ENCODE peak calls at places on chromosomes 1 and 21, in four cellular contexts. One of them, this sample, is unnamed.

GRCh38 chr1:36321119-36321951 is 2.1 kb downstream of the EVA1B start:
- DNase-seq in right cardiac atrium: peak; percentile 93
- DNase-seq in CD8-positive, alpha-beta memory T cell: no peak
- DNase-seq in dorsolateral prefrontal cortex: no peak
- DNase-seq in this sample: no peak

GRCh38 chr1:205430631-205431305 is 8.9 kb upstream of the LEMD1 start:
- DNase-seq in right cardiac atrium: peak; percentile 82
- DNase-seq in CD8-positive, alpha-beta memory T cell: peak; percentile 76
- DNase-seq in dorsolateral prefrontal cortex: peak; percentile 79
- DNase-seq in this sample: no peak

GRCh38 chr1:147820898-147821297 is 60.5 kb upstream of the GJA5 start:
- DNase-seq in right cardiac atrium: no peak
- DNase-seq in CD8-positive, alpha-beta memory T cell: no peak
- DNase-seq in dorsolateral prefrontal cortex: no peak
- DNase-seq in this sample: no peak

GRCh38 chr1:212147581-212148033 is 112.1 kb downstream of the DTL start:
- DNase-seq in right cardiac atrium: no peak
- DNase-seq in CD8-positive, alpha-beta memory T cell: no peak
- DNase-seq in dorsolateral prefrontal cortex: no peak
- DNase-seq in this sample: no peak

GRCh38 chr21:31364265-31364945 is 20.3 kb upstream of the TIAM1 start:
- DNase-seq in right cardiac atrium: no peak
- DNase-seq in CD8-positive, alpha-beta memory T cell: no peak
- DNase-seq in dorsolateral prefrontal cortex: no peak
- DNase-seq in this sample: no peak

GRCh38 chr1:5475572-5475971 is 516.7 kb downstream of the NPHP4 start:
- DNase-seq in right cardiac atrium: no peak
- DNase-seq in CD8-positive, alpha-beta memory T cell: no peak
- DNase-seq in dorsolateral prefrontal cortex: no peak
- DNase-seq in this sample: no peak

GRCh38 chr1:156896490-156897033 is 3.0 kb downstream of the PEAR1 start:
- DNase-seq in right cardiac atrium: peak; percentile 61
- DNase-seq in CD8-positive, alpha-beta memory T cell: no peak
- DNase-seq in dorsolateral prefrontal cortex: no peak
- DNase-seq in this sample: peak; percentile 55

GRCh38 chr1:32981003-32981909 is 16.6 kb upstream of the RNF19B start:
- DNase-seq in right cardiac atrium: peak; percentile 80
- DNase-seq in CD8-positive, alpha-beta memory T cell: peak; percentile 73
- DNase-seq in dorsolateral prefrontal cortex: no peak
- DNase-seq in this sample: peak; percentile 95

GRCh38 chr1:116501041-116501869 is 69.6 kb downstream of the CD58 start:
- DNase-seq in right cardiac atrium: no peak
- DNase-seq in CD8-positive, alpha-beta memory T cell: no peak
- DNase-seq in dorsolateral prefrontal cortex: no peak
- DNase-seq in this sample: no peak

GRCh38 chr1:240044620-240045019 is 47.1 kb upstream of the FMN2 start:
- DNase-seq in right cardiac atrium: no peak
- DNase-seq in CD8-positive, alpha-beta memory T cell: no peak
- DNase-seq in dorsolateral prefrontal cortex: no peak
- DNase-seq in this sample: no peak

GRCh38 chr1:37732111-37732780 is 32.7 kb downstream of the EPHA10 start:
- DNase-seq in right cardiac atrium: no peak
- DNase-seq in CD8-positive, alpha-beta memory T cell: no peak
- DNase-seq in dorsolateral prefrontal cortex: no peak
- DNase-seq in this sample: no peak

GRCh38 chr21:31354604-31355443 is 10.8 kb upstream of the TIAM1 start:
- DNase-seq in right cardiac atrium: no peak
- DNase-seq in CD8-positive, alpha-beta memory T cell: peak; percentile 74
- DNase-seq in dorsolateral prefrontal cortex: no peak
- DNase-seq in this sample: peak; percentile 99

GRCh38 chr1:247360991-247361721 is 29.5 kb upstream of the ZNF496 start:
- DNase-seq in right cardiac atrium: peak; percentile 83
- DNase-seq in CD8-positive, alpha-beta memory T cell: no peak
- DNase-seq in dorsolateral prefrontal cortex: peak; percentile 41
- DNase-seq in this sample: no peak

GRCh38 chr1:67719329-67720196 is 34.6 kb downstream of the GADD45A start:
- DNase-seq in right cardiac atrium: no peak
- DNase-seq in CD8-positive, alpha-beta memory T cell: no peak
- DNase-seq in dorsolateral prefrontal cortex: no peak
- DNase-seq in this sample: no peak

GRCh38 chr1:183148599-183148998 is 37.5 kb upstream of the LAMC2 start:
- DNase-seq in right cardiac atrium: no peak
- DNase-seq in CD8-positive, alpha-beta memory T cell: no peak
- DNase-seq in dorsolateral prefrontal cortex: no peak
- DNase-seq in this sample: no peak

GRCh38 chr1:11930571-11931445 is 3.7 kb upstream of the PLOD1 start:
- DNase-seq in right cardiac atrium: no peak
- DNase-seq in CD8-positive, alpha-beta memory T cell: no peak
- DNase-seq in dorsolateral prefrontal cortex: no peak
- DNase-seq in this sample: no peak

GRCh38 chr1:153626929-153627796 is at the start of gene S100A13:
- DNase-seq in right cardiac atrium: peak; percentile 94
- DNase-seq in CD8-positive, alpha-beta memory T cell: no peak
- DNase-seq in dorsolateral prefrontal cortex: peak; percentile 65
- DNase-seq in this sample: peak; percentile 41

GRCh38 chr1:220301630-220302029 is 29.4 kb upstream of the RAB3GAP2 start:
- DNase-seq in right cardiac atrium: no peak
- DNase-seq in CD8-positive, alpha-beta memory T cell: no peak
- DNase-seq in dorsolateral prefrontal cortex: no peak
- DNase-seq in this sample: no peak

DNA sequence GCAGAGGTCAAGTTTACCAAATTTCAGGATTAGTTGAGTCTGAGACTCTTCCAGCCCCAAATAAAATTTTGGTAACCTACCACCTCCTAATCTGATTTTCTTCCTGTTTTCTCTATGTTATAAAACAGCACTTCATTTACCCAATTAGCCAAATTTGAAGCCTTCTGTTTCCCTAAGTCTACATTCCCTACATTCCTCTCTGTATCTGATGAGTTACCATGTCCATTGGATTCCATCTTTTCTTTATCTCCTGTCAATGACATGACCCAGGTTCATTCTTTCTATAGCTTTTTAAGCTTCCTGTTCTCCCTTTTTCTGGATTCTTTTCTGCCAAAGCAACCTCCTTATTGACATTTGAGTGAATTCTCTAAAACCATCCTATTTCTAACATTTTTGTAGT is 72.8 kb downstream of the OSBPL9 start:
- DNase-seq in right cardiac atrium: no peak
- DNase-seq in CD8-positive, alpha-beta memory T cell: no peak
- DNase-seq in dorsolateral prefrontal cortex: no peak
- DNase-seq in this sample: no peak
- H3K27ac ChIP-seq in right cardiac atrium: no peak overlapping the region
- H3K27ac ChIP-seq in CD8-positive, alpha-beta memory T cell: no peak overlapping the region
- H3K27ac ChIP-seq in dorsolateral prefrontal cortex: no peak overlapping the region
- H3K27ac ChIP-seq in this sample: peak overlapping the region; percentile 87

GRCh38 chr1:64470670-64471217 is 815 bp downstream of the CACHD1 start:
- DNase-seq in right cardiac atrium: peak; percentile 68
- DNase-seq in CD8-positive, alpha-beta memory T cell: no peak
- DNase-seq in dorsolateral prefrontal cortex: no peak
- DNase-seq in this sample: no peak

GRCh38 chr1:64473367-64473766 is 3.4 kb downstream of the CACHD1 start:
- DNase-seq in right cardiac atrium: no peak
- DNase-seq in CD8-positive, alpha-beta memory T cell: no peak
- DNase-seq in dorsolateral prefrontal cortex: no peak
- DNase-seq in this sample: no peak

GRCh38 chr1:64472805-64473204 is 2.9 kb downstream of the CACHD1 start:
- DNase-seq in right cardiac atrium: no peak
- DNase-seq in CD8-positive, alpha-beta memory T cell: no peak
- DNase-seq in dorsolateral prefrontal cortex: no peak
- DNase-seq in this sample: no peak

GRCh38 chr1:64471218-64471719 is 1.3 kb downstream of the CACHD1 start:
- DNase-seq in right cardiac atrium: peak; percentile 78
- DNase-seq in CD8-positive, alpha-beta memory T cell: no peak
- DNase-seq in dorsolateral prefrontal cortex: no peak
- DNase-seq in this sample: no peak

GRCh38 chr1:64471724-64472276 is 1.9 kb downstream of the CACHD1 start:
- DNase-seq in right cardiac atrium: no peak
- DNase-seq in CD8-positive, alpha-beta memory T cell: no peak
- DNase-seq in dorsolateral prefrontal cortex: no peak
- DNase-seq in this sample: no peak
- H3K27ac ChIP-seq in right cardiac atrium: no peak overlapping the region
- H3K27ac ChIP-seq in CD8-positive, alpha-beta memory T cell: no peak overlapping the region
- H3K27ac ChIP-seq in dorsolateral prefrontal cortex: peak overlapping the region; percentile 84
- H3K27ac ChIP-seq in this sample: no peak overlapping the region

DNA sequence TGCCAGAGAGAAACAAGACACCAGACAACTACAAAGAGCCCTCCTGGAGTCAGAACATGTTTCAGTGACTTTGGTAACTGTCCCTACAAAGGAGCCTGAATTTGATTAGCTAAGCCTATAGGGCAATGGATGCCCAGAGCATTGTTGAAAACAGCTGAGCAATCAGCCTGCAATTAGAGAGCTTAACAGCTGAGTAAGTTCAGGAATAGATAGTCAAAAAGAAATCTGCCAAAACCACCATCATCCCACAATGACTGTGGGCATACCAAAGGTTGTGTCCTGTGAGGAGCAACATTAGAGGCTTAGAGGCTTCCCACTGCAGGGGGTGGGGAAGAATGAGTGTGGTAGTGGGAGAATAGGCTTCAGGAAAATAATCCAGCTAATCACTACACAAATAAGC is 32.1 kb downstream of the SH3BP5L start:
- DNase-seq in right cardiac atrium: no peak
- DNase-seq in CD8-positive, alpha-beta memory T cell: no peak
- DNase-seq in dorsolateral prefrontal cortex: no peak
- DNase-seq in this sample: no peak
- H3K27ac ChIP-seq in right cardiac atrium: no peak overlapping the region
- H3K27ac ChIP-seq in CD8-positive, alpha-beta memory T cell: no peak overlapping the region
- H3K27ac ChIP-seq in dorsolateral prefrontal cortex: no peak overlapping the region
- H3K27ac ChIP-seq in this sample: peak overlapping the region; percentile 30

GRCh38 chr21:35373998-35374397 is 324.9 kb upstream of the RUNX1 start:
- DNase-seq in right cardiac atrium: no peak
- DNase-seq in CD8-positive, alpha-beta memory T cell: no peak
- DNase-seq in dorsolateral prefrontal cortex: no peak
- DNase-seq in this sample: no peak

GRCh38 chr21:35377505-35378090 is 328.5 kb upstream of the RUNX1 start:
- DNase-seq in right cardiac atrium: no peak
- DNase-seq in CD8-positive, alpha-beta memory T cell: no peak
- DNase-seq in dorsolateral prefrontal cortex: no peak
- DNase-seq in this sample: no peak

GRCh38 chr21:35372201-35372600 is 323.1 kb upstream of the RUNX1 start:
- DNase-seq in right cardiac atrium: no peak
- DNase-seq in CD8-positive, alpha-beta memory T cell: no peak
- DNase-seq in dorsolateral prefrontal cortex: no peak
- DNase-seq in this sample: no peak

GRCh38 chr21:35376406-35377135 is 327.5 kb upstream of the RUNX1 start:
- DNase-seq in right cardiac atrium: no peak
- DNase-seq in CD8-positive, alpha-beta memory T cell: no peak
- DNase-seq in dorsolateral prefrontal cortex: no peak
- DNase-seq in this sample: no peak

GRCh38 chr21:35375115-35375514 is 326.0 kb upstream of the RUNX1 start:
- DNase-seq in right cardiac atrium: no peak
- DNase-seq in CD8-positive, alpha-beta memory T cell: no peak
- DNase-seq in dorsolateral prefrontal cortex: no peak
- DNase-seq in this sample: no peak
- H3K27ac ChIP-seq in right cardiac atrium: no peak overlapping the region
- H3K27ac ChIP-seq in CD8-positive, alpha-beta memory T cell: no peak overlapping the region
- H3K27ac ChIP-seq in dorsolateral prefrontal cortex: no peak overlapping the region
- H3K27ac ChIP-seq in this sample: peak overlapping the region; percentile 85

DNA sequence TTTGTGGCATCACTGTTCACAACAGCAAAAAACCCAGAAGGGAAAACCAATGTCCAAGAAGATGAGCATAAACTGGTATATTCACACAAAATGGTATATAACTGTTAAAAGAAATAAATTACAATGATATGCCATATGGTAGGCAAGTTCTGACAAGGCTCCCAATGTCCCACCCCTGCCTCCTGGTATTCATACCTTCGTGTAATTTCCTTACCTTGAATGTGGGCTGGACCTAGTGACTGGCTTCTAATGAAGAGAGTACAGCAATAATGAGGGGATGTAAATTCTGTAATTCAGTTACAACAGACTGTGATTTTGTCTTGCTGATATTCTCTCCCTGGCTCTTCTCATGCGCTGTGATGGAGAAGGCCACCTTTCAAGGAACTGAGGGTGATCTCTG is 9.3 kb downstream of the ANKRD45 start:
- DNase-seq in right cardiac atrium: no peak
- DNase-seq in CD8-positive, alpha-beta memory T cell: no peak
- DNase-seq in dorsolateral prefrontal cortex: no peak
- DNase-seq in this sample: no peak
- H3K27ac ChIP-seq in right cardiac atrium: no peak overlapping the region
- H3K27ac ChIP-seq in CD8-positive, alpha-beta memory T cell: no peak overlapping the region
- H3K27ac ChIP-seq in dorsolateral prefrontal cortex: no peak overlapping the region
- H3K27ac ChIP-seq in this sample: peak overlapping the region; percentile 37

DNA sequence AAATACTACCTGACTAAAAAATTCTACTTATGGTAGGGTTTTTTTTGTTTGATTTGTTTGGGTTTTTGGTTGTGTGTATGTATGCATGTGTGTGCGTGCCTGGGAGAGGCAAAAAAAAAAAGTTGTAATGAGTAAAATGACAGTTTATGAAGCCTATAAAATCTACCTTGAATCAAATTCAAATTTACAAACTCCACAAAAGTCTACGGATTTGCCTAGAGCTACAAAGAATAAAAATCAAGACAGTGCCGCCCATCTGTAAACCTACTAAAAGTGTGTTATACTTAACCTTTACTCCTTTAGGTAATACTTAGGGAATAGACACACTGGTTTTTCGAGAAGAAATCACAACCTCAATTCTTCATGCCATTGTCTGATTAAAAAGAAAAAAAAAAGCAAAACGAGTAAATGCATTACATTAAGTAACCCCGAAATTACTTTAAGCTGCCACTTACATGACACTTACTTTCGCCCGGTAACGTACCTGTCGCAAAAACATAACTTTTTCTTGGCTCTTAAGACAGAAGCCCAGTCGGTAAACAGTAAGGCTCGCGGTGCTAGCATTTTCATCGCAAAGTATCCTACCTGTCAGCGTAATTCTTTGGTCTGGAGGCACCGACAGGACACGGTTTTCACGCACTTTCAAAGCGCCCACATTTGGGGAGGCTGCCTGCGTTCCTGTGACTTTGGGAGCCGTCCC is 999 bp downstream of the SYDE2 start:
- DNase-seq in right cardiac atrium: no peak
- DNase-seq in CD8-positive, alpha-beta memory T cell: no peak
- DNase-seq in dorsolateral prefrontal cortex: no peak
- DNase-seq in this sample: no peak
- H3K27ac ChIP-seq in right cardiac atrium: peak overlapping the region; percentile 88
- H3K27ac ChIP-seq in CD8-positive, alpha-beta memory T cell: peak overlapping the region; percentile 86
- H3K27ac ChIP-seq in dorsolateral prefrontal cortex: peak overlapping the region; percentile 87
- H3K27ac ChIP-seq in this sample: no peak overlapping the region